ENCODE peak calls at places on chromosomes 5 and 9, in four cellular contexts. One of them, this sample, is unnamed.

GRCh38 chr5:159208508-159209437 is 580 bp downstream of the RNF145 start:
- DNase-seq in neural crest cell: peak
- DNase-seq in breast epithelium: peak
- DNase-seq in cardiac muscle cell: peak
- DNase-seq in this sample: peak

GRCh38 chr9:124708633-124709032 is 62.5 kb downstream of the NR6A1 start:
- DNase-seq in breast epithelium: no peak
- DNase-seq in neural crest cell: no peak
- DNase-seq in cardiac muscle cell: peak
- DNase-seq in this sample: no peak

GRCh38 chr5:134568761-134569725 is 43.6 kb downstream of the JADE2 start:
- DNase-seq in neural crest cell: peak
- DNase-seq in cardiac muscle cell: peak
- DNase-seq in breast epithelium: peak
- DNase-seq in this sample: no peak

GRCh38 chr5:57302164-57302563 is 128.3 kb downstream of the GPBP1 start:
- DNase-seq in neural crest cell: no peak
- DNase-seq in breast epithelium: no peak
- DNase-seq in cardiac muscle cell: no peak
- DNase-seq in this sample: no peak

GRCh38 chr9:35570709-35571108 is 34.4 kb upstream of the TESK1 start:
- DNase-seq in breast epithelium: no peak
- DNase-seq in neural crest cell: no peak
- DNase-seq in cardiac muscle cell: no peak
- DNase-seq in this sample: no peak

GRCh38 chr5:107553063-107553676 is 117.6 kb downstream of the EFNA5 start:
- DNase-seq in cardiac muscle cell: no peak
- DNase-seq in neural crest cell: no peak
- DNase-seq in breast epithelium: no peak
- DNase-seq in this sample: peak

GRCh38 chr9:101508203-101508602 is 25.4 kb upstream of the RNF20 start:
- DNase-seq in breast epithelium: no peak
- DNase-seq in cardiac muscle cell: no peak
- DNase-seq in neural crest cell: no peak
- DNase-seq in this sample: no peak

GRCh38 chr9:133731876-133732321 is 6.3 kb downstream of the SARDH start:
- DNase-seq in cardiac muscle cell: peak
- DNase-seq in breast epithelium: peak
- DNase-seq in neural crest cell: no peak
- DNase-seq in this sample: peak

GRCh38 chr5:179270581-179271300 is 74.5 kb downstream of the ADAMTS2 start:
- DNase-seq in neural crest cell: no peak
- DNase-seq in breast epithelium: peak
- DNase-seq in cardiac muscle cell: no peak
- DNase-seq in this sample: no peak

GRCh38 chr5:16312786-16313185 is 133.2 kb upstream of the MARCHF11 start:
- DNase-seq in breast epithelium: no peak
- DNase-seq in cardiac muscle cell: no peak
- DNase-seq in neural crest cell: no peak
- DNase-seq in this sample: no peak

GRCh38 chr5:140591747-140592372 is 27.2 kb downstream of the SLC35A4 start:
- DNase-seq in breast epithelium: no peak
- DNase-seq in neural crest cell: no peak
- DNase-seq in cardiac muscle cell: no peak
- DNase-seq in this sample: no peak

GRCh38 chr9:20224756-20225155 is 397.5 kb downstream of the MLLT3 start:
- DNase-seq in neural crest cell: no peak
- DNase-seq in cardiac muscle cell: no peak
- DNase-seq in breast epithelium: no peak
- DNase-seq in this sample: no peak

GRCh38 chr9:86500667-86501435 is 146.6 kb upstream of the TUT7 start:
- DNase-seq in breast epithelium: no peak
- DNase-seq in cardiac muscle cell: no peak
- DNase-seq in neural crest cell: no peak
- DNase-seq in this sample: no peak

DNA sequence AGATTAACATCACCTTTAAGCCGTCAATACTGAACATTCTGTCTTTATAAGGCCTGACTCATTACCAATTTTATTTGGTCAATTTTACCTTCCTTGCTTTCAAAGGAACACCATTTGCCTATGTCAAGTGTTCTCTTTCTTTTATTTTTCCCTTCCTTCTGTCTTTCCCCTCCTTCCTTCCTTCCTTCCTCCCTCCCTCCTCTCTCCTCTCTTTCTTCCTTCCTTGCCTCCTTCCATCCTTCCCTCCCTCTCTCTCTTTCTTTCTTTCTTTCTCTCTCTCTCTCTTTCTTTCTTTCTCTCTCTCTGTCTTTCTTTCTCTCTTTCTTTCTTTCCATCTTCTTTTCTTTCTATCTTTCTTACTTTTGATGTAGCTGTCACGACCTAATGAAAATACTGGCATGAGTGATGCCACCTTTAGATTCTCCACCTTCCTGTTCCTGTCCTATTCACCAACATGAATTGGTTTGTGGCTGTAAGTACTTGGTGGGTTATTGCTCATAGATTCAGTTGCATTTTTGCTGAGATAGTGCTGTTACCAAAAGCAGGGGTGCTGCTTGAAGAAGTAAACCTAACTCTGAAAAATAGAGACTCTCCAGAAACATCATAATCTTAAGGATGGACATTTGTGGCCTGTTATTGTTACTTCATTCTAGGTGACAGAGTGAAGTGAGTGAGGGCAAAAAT is 33.8 kb downstream of the DOCK8 start:
- DNase-seq in neural crest cell: no peak
- DNase-seq in cardiac muscle cell: no peak
- DNase-seq in breast epithelium: no peak
- DNase-seq in this sample: no peak
- TF ChIP-seq CTCF in neural crest cell: no peak
- TF ChIP-seq CTCF in cardiac muscle cell: no peak
- TF ChIP-seq CTCF in breast epithelium: no peak
- TF ChIP-seq CTCF in this sample: no peak

DNA sequence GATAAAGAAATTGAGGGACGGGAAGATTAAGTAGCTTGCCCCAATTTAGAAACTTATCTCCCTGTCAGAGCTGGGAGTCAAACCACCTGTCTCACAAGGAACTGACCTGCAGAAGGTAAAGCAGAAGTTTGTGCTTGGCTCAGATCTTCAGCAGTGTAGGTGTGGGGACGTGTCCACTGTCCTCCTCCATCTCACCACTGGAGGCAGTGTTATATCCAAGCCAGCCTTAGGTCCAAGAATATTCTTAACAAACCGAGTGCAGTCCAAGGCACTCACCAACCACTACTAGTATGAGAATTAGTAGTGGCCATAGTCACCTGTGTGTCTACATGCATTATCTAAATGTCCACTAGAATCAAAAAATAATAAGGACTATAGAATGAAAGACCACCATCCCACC is 86.3 kb upstream of the IRX1 start:
- DNase-seq in cardiac muscle cell: no peak
- DNase-seq in breast epithelium: no peak
- DNase-seq in neural crest cell: no peak
- DNase-seq in this sample: no peak
- TF ChIP-seq CTCF in cardiac muscle cell: no peak
- TF ChIP-seq CTCF in breast epithelium: no peak
- TF ChIP-seq CTCF in neural crest cell: peak
- TF ChIP-seq CTCF in this sample: no peak

GRCh38 chr5:133227082-133227481 is 175.3 kb downstream of the HSPA4 start:
- DNase-seq in cardiac muscle cell: no peak
- DNase-seq in breast epithelium: no peak
- DNase-seq in neural crest cell: no peak
- DNase-seq in this sample: no peak
- TF ChIP-seq CTCF in cardiac muscle cell: no peak
- TF ChIP-seq CTCF in breast epithelium: no peak
- TF ChIP-seq CTCF in neural crest cell: no peak
- TF ChIP-seq CTCF in this sample: peak

GRCh38 chr9:2248768-2249167 is 233.6 kb downstream of the SMARCA2 start:
- DNase-seq in neural crest cell: no peak
- DNase-seq in cardiac muscle cell: no peak
- DNase-seq in breast epithelium: no peak
- DNase-seq in this sample: no peak

GRCh38 chr9:2241461-2241874 is 226.3 kb downstream of the SMARCA2 start:
- DNase-seq in neural crest cell: peak
- DNase-seq in cardiac muscle cell: no peak
- DNase-seq in breast epithelium: no peak
- DNase-seq in this sample: peak

GRCh38 chr9:2241875-2242741 is 227.0 kb downstream of the SMARCA2 start:
- DNase-seq in neural crest cell: peak
- DNase-seq in breast epithelium: peak
- DNase-seq in cardiac muscle cell: peak
- DNase-seq in this sample: peak

GRCh38 chr9:2242778-2243395 is 227.7 kb downstream of the SMARCA2 start:
- DNase-seq in cardiac muscle cell: no peak
- DNase-seq in breast epithelium: no peak
- DNase-seq in neural crest cell: peak
- DNase-seq in this sample: peak

DNA sequence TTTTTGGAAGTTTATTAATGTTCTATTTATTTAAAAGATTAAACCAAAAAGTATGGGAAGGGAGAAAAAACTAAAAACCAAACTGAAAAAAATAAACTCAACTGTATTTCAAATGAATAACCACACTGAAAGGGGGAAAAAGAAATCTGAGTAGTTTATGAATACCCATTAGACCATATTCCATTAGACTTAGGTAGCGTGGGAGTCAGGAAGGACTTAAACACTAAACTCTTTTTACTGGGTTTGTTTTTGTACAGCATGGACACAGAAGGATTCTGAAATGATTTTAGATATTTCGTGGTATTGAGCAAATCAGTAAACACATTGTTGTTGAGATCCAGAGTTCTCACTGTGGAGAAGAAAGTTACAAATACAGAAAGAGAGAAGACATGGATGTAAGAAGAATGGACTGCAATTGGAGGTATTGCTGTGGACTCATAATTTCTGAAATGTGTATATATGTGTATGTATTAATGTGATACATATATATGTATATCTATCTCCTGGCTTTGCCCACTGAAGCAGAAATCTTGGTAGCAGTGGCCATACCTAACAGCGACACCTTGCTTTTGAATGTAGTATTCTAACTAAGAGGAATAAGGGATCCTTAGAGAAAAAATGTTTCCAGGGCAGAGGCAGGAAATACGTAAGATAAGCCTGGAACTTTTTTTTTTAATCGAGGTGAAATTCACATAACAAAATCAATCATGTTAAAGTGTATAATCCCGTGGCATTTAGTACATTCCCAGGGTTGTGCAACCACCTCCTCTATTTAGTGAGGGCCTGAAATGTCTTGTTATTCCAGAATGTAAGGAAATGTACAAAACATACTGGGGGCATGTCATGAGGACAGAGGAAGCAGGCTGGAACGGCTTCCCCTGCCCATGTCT is 228.8 kb downstream of the SMARCA2 start:
- DNase-seq in neural crest cell: no peak
- DNase-seq in cardiac muscle cell: no peak
- DNase-seq in breast epithelium: no peak
- DNase-seq in this sample: no peak
- TF ChIP-seq CTCF in neural crest cell: no peak
- TF ChIP-seq CTCF in cardiac muscle cell: peak
- TF ChIP-seq CTCF in breast epithelium: no peak
- TF ChIP-seq CTCF in this sample: peak